ENCODE peak calls at places on chromosomes 7 and 10, in eight cellular contexts. W is substantia nigra; L is CD4-positive, alpha-beta memory T cell; O is lower lobe of right lung; F is psoas muscle; P is right lobe of liver; G is cardiac muscle cell; K is IMR-90. B is an unnamed sample.

GRCh38 chr7:140641532-140642191 is 1.0 kb upstream of the DENND2A start:
- DNase-seq in L (no peak), P (no peak), O (no peak), W (no peak), K (no peak), F (peak), G (no peak), B (no peak)

GRCh38 chr7:24709051-24709450 is 48.2 kb downstream of the GSDME start:
- DNase-seq in G (no peak), F (no peak), L (no peak), P (no peak), W (no peak), O (no peak), K (no peak), B (no peak)

GRCh38 chr7:152177696-152178404 is 152.4 kb downstream of the GALNT11 start:
- DNase-seq in O (no peak), W (no peak), G (no peak), P (no peak), L (no peak), K (peak), F (no peak), B (no peak)

GRCh38 chr7:29146082-29146706 is at the start of gene CPVL:
- DNase-seq in K (no peak), L (no peak), F (peak), P (peak), W (peak), O (peak), G (peak), B (no peak)

GRCh38 chr10:72170733-72171132 is 45.1 kb upstream of the ANAPC16 start:
- DNase-seq in K (no peak), P (no peak), L (no peak), G (no peak), O (no peak), W (no peak), F (no peak), B (no peak)

GRCh38 chr7:100825760-100826545 is 1.4 kb downstream of the EPHB4 start:
- DNase-seq in G (peak), L (no peak), W (no peak), P (no peak), O (no peak), K (peak), F (peak), B (no peak)

GRCh38 chr10:12455774-12456173 is 106.4 kb downstream of the CAMK1D start:
- DNase-seq in L (no peak), K (no peak), G (no peak), F (no peak), W (no peak), P (no peak), O (no peak), B (no peak)

GRCh38 chr7:18013936-18014335 is 13.7 kb downstream of the PRPS1L1 start:
- DNase-seq in L (no peak), P (no peak), O (no peak), G (no peak), F (no peak), K (peak), W (no peak), B (peak)

GRCh38 chr10:49534670-49535381 is 4.1 kb downstream of the ERCC6 start:
- DNase-seq in K (peak), W (no peak), G (no peak), L (no peak), F (no peak), O (no peak), P (no peak), B (no peak)

GRCh38 chr7:83484266-83484665 is 164.7 kb downstream of the SEMA3E start:
- DNase-seq in W (no peak), O (no peak), L (no peak), P (no peak), F (no peak), G (no peak), K (no peak), B (peak)

GRCh38 chr7:106767498-106768323 is 97.4 kb upstream of the PIK3CG start:
- DNase-seq in K (peak), G (no peak), P (no peak), L (peak), O (no peak), W (no peak), F (no peak), B (no peak)

GRCh38 chr10:71303569-71303907 is 15.5 kb upstream of the SLC29A3 start:
- DNase-seq in P (no peak), K (no peak), W (no peak), L (no peak), G (no peak), F (peak), O (no peak), B (no peak)

GRCh38 chr10:43573250-43574034 is 974 bp downstream of the ZNF239 start:
- DNase-seq in G (no peak), P (no peak), L (no peak), W (no peak), O (no peak), K (peak), F (no peak), B (no peak)

GRCh38 chr7:20146461-20146860 is 70.7 kb downstream of the MACC1 start:
- DNase-seq in K (peak), W (no peak), L (no peak), P (no peak), F (no peak), G (no peak), O (no peak), B (no peak)

GRCh38 chr10:72667207-72667864 is 24.6 kb upstream of the MCU start:
- DNase-seq in W (no peak), P (no peak), O (no peak), K (no peak), F (no peak), G (no peak), L (no peak), B (no peak)

GRCh38 chr10:68249297-68249696 is 17.4 kb upstream of the ATOH7 start:
- DNase-seq in G (no peak), K (no peak), W (no peak), F (no peak), P (no peak), L (no peak), O (no peak), B (no peak)

GRCh38 chr10:87842776-87843497 is 20.4 kb downstream of the KLLN start:
- DNase-seq in P (no peak), F (no peak), W (no peak), K (peak), L (no peak), G (no peak), O (no peak), B (peak)

GRCh38 chr10:60958892-60959601 is 15.1 kb upstream of the RHOBTB1 start:
- DNase-seq in F (no peak), G (no peak), W (no peak), O (no peak), L (no peak), K (peak), P (no peak), B (no peak)

GRCh38 chr10:92042541-92042940 is 119.0 kb downstream of the BTAF1 start:
- DNase-seq in L (no peak), W (no peak), F (no peak), G (no peak), K (no peak), P (no peak), O (no peak), B (no peak)

GRCh38 chr7:108129018-108129965 is 869 bp downstream of the LAMB4 start:
- DNase-seq in L (no peak), P (no peak), F (no peak), K (no peak), W (no peak), O (no peak), G (no peak), B (no peak)

GRCh38 chr10:31290386-31290785 is 28.6 kb upstream of the ZEB1 start:
- DNase-seq in G (no peak), W (no peak), F (no peak), K (no peak), O (no peak), L (no peak), P (no peak), B (no peak)

GRCh38 chr7:10637991-10638390 is 335.7 kb upstream of the PHF14 start:
- DNase-seq in P (no peak), O (no peak), L (no peak), G (no peak), F (no peak), W (no peak), K (no peak), B (no peak)

GRCh38 chr7:75915416-75916156 is 631 bp downstream of the POR start:
- DNase-seq in W (no peak), G (no peak), O (no peak), L (no peak), F (peak), K (peak), P (peak), B (no peak)

GRCh38 chr10:32963102-32963501 is 5.1 kb upstream of the ITGB1 start:
- DNase-seq in F (no peak), L (no peak), O (no peak), P (no peak), K (peak), G (no peak), W (no peak), B (no peak)

GRCh38 chr10:1778570-1778969 is 41.2 kb upstream of the ADARB2 start:
- DNase-seq in K (no peak), G (no peak), F (no peak), L (no peak), W (no peak), O (no peak), P (no peak), B (no peak)

GRCh38 chr7:111788426-111788825 is 226.1 kb upstream of the IMMP2L start:
- DNase-seq in P (no peak), G (peak), O (no peak), K (peak), W (no peak), L (no peak), F (no peak), B (no peak)

DNA sequence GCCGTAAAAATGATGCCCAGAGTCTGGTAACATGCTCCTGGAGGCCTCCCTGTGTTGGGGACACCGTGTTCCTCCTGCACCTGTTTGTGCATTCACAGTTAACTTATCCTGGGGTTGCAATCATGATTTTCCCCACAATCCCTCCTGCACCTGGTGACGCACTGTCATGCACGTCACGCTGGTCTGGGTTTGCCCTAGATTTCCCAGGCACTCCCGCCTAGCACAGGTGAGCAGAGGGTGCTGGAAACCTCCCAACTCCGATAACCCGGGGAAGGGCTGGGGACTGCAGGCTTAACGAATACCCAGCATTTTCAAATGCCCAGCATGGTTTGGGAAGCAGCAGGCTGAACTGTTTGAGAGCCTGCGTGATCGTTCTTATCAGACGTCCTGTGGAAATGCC is 427.1 kb downstream of the TCERG1L start:
- DNase-seq in F (no peak), K (no peak), P (no peak), W (no peak), G (no peak), L (no peak), O (no peak), B (no peak)
- H3K27ac ChIP-seq in F (no peak), K (no peak), P (no peak), W (no peak), G (no peak), L (no peak), O (no peak), B (no peak)

GRCh38 chr10:99809931-99810615 is 27.6 kb downstream of the ABCC2 start:
- DNase-seq in G (no peak), P (no peak), K (peak), F (no peak), L (no peak), O (no peak), W (no peak), B (no peak)

GRCh38 chr10:99814143-99814542 is 31.7 kb downstream of the ABCC2 start:
- DNase-seq in G (no peak), L (no peak), W (no peak), F (no peak), O (no peak), P (no peak), K (no peak), B (no peak)

GRCh38 chr10:99815611-99816010 is 33.2 kb downstream of the ABCC2 start:
- DNase-seq in P (no peak), F (no peak), W (no peak), K (peak), G (no peak), L (no peak), O (no peak), B (no peak)

GRCh38 chr10:99809481-99809880 is 27.0 kb downstream of the ABCC2 start:
- DNase-seq in G (no peak), F (no peak), L (no peak), K (no peak), P (no peak), O (no peak), W (no peak), B (no peak)

DNA sequence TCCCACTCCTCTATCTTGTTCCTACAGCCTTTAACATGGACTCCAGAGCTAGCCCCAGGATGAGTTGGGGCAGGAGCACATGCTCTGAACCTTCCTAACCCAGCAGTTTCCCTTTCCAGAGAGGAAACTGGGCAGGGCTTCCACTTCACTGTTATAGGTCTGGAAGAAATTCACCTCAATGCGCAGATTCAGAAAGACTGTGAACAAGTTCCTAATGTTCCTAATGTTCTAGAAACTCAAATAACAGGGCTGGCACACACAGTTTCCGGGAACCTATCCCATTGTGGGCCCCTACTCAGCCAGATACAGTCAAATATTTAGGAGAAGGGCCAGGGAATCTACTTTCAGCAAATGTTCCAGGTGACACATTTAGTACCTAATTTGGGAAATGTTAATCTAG is 29.7 kb downstream of the ABCC2 start:
- DNase-seq in P (no peak), K (no peak), O (no peak), L (no peak), F (no peak), G (no peak), W (no peak), B (no peak)
- H3K27ac ChIP-seq in P (no peak), K (no peak), O (no peak), L (no peak), F (no peak), G (no peak), W (no peak), B (no peak)

GRCh38 chr10:17785276-17785935 is 23.7 kb upstream of the MRC1 start:
- DNase-seq in W (no peak), K (no peak), L (no peak), G (no peak), F (no peak), O (no peak), P (no peak), B (no peak)
- H3K27ac ChIP-seq in W (no peak), K (no peak), L (no peak), G (no peak), F (peak), O (peak), P (no peak), B (no peak)

GRCh38 chr7:16881809-16882208 is at the start of gene AGR3:
- DNase-seq in K (no peak), O (no peak), P (no peak), W (no peak), G (no peak), F (no peak), L (no peak), B (no peak)
- H3K27ac ChIP-seq in K (no peak), O (peak), P (no peak), W (no peak), G (no peak), F (no peak), L (no peak), B (no peak)

DNA sequence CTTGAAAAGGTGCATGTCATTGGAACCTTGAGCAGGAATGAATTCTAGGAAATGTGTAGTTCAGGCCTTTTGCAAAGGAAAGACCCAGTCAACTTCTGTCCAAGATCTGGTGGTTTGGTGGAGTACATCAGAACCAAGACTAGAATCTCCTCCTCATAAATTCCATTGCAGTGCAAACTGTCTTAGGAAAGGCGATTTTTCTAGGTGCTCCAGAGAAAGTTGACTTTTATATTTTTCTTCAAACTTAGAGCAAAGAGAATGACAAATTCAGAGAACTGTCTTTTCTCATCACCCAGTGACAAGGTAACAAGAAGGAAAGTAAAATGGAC is 50.0 kb downstream of the PRTFDC1 start:
- DNase-seq in G (no peak), F (no peak), O (no peak), W (no peak), P (no peak), K (no peak), L (no peak), B (no peak)
- H3K27ac ChIP-seq in G (no peak), F (no peak), O (no peak), W (no peak), P (no peak), K (no peak), L (no peak), B (peak)

GRCh38 chr7:2523461-2523905 is 3.9 kb downstream of the LFNG start:
- DNase-seq in F (no peak), K (no peak), P (no peak), L (no peak), G (no peak), O (peak), W (peak), B (peak)

GRCh38 chr7:2523941-2524807 is 4.6 kb downstream of the LFNG start:
- DNase-seq in G (no peak), L (no peak), P (peak), F (peak), O (peak), K (peak), W (peak), B (peak)

GRCh38 chr7:2525161-2525930 is 5.8 kb downstream of the LFNG start:
- DNase-seq in G (no peak), O (peak), F (no peak), K (no peak), P (no peak), L (no peak), W (no peak), B (no peak)

GRCh38 chr7:2525931-2526630 is 6.5 kb downstream of the LFNG start:
- DNase-seq in K (no peak), G (no peak), F (no peak), P (no peak), L (no peak), W (no peak), O (no peak), B (no peak)

DNA sequence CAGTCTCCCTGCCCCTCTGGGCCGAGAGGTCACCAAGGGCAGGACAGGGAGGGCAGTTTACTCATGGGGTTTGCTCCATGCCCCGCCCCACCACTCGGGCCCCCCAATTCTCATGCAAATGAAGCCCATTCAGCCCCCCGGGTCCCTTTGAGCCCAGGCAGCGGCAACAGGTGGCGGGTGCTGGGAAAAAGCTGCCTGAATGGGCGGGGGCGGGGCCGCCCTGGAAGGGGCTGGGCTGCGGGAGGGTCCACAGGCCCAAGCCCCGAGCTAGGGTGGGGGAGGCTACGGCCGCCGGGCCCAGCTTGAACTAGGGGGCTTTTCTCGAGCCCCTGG is 5.2 kb downstream of the LFNG start:
- DNase-seq in K (no peak), F (no peak), P (no peak), W (no peak), L (no peak), G (no peak), O (no peak), B (no peak)
- H3K27ac ChIP-seq in K (no peak), F (no peak), P (no peak), W (peak), L (no peak), G (no peak), O (peak), B (no peak)

GRCh38 chr7:7183061-7183832 is 903 bp downstream of the C1GALT1 start:
- DNase-seq in W (peak), F (peak), L (no peak), P (peak), K (no peak), O (peak), G (peak), B (no peak)

GRCh38 chr7:7182156-7183060 is at the start of gene C1GALT1:
- DNase-seq in K (peak), G (peak), W (peak), O (peak), F (peak), L (peak), P (peak), B (peak)

GRCh38 chr7:7185382-7185989 is 3.1 kb downstream of the C1GALT1 start:
- DNase-seq in G (no peak), K (no peak), L (no peak), P (no peak), W (no peak), F (no peak), O (no peak), B (no peak)

GRCh38 chr7:7181519-7182155 is 707 bp upstream of the C1GALT1 start:
- DNase-seq in P (peak), W (no peak), F (peak), G (peak), O (peak), K (peak), L (peak), B (no peak)

DNA sequence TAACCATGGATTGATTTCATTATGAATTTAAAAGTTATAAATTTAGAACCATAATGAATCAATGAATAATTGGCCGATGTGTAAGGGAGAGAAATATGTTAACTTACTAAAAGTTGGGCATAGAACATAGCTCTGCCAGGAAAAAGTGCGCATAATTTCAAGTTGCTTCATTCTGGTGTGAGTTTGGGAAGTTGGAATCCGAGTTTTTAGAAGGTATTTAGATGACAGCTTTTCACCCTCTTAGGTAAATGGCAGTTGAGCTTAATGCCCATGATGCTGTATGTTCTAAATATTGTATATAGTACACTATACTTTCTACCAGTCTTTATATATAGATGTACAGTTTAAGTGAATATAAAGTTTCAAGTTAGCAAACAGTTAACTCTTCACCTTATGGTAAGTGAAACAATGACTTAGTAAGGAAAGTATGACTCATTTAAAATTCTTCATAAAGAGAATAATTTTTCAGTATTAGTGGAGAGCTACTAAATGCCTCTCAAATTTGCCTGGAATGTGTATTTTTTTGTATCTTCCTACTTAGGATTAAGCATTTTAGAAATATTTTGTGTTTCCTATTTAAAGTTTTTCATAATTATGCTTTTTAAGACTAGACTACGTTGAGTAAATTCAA is 1.6 kb downstream of the C1GALT1 start:
- DNase-seq in F (no peak), L (no peak), K (no peak), O (no peak), P (no peak), W (no peak), G (no peak), B (no peak)
- H3K27ac ChIP-seq in F (no peak), L (peak), K (no peak), O (no peak), P (no peak), W (peak), G (no peak), B (peak)

GRCh38 chr7:127379642-127380041 is 12.9 kb downstream of the ZNF800 start:
- DNase-seq in F (no peak), G (no peak), W (no peak), P (no peak), L (no peak), K (no peak), O (no peak), B (no peak)

GRCh38 chr7:127383123-127383835 is 9.2 kb downstream of the ZNF800 start:
- DNase-seq in F (no peak), L (no peak), P (no peak), G (no peak), W (no peak), K (peak), O (no peak), B (no peak)

GRCh38 chr7:127378537-127378936 is 14.0 kb downstream of the ZNF800 start:
- DNase-seq in K (no peak), P (no peak), G (no peak), O (no peak), L (no peak), W (no peak), F (no peak), B (no peak)

GRCh38 chr7:127382301-127383085 is 10.0 kb downstream of the ZNF800 start:
- DNase-seq in W (no peak), K (no peak), F (no peak), O (no peak), L (no peak), G (no peak), P (no peak), B (no peak)

GRCh38 chr7:127380479-127380878 is 12.0 kb downstream of the ZNF800 start:
- DNase-seq in W (no peak), O (no peak), L (no peak), G (no peak), P (no peak), K (no peak), F (no peak), B (no peak)
- H3K27ac ChIP-seq in W (no peak), O (no peak), L (no peak), G (no peak), P (no peak), K (no peak), F (no peak), B (no peak)

GRCh38 chr10:9010931-9011670 is 956.6 kb downstream of the GATA3 start:
- DNase-seq in G (no peak), F (no peak), K (no peak), W (no peak), P (no peak), O (no peak), L (no peak), B (no peak)
- H3K27ac ChIP-seq in G (no peak), F (no peak), K (no peak), W (no peak), P (no peak), O (no peak), L (no peak), B (no peak)